ENCODE peak calls at places on chromosome X, in four cellular contexts. W, F, Y and R are unnamed samples.

GRCh38 chrX:138745215-138745614 is 33.7 kb upstream of the FGF13 start:
- DNase-seq in W (peak; percentile 60), F (peak; percentile 62), Y (no peak), R (peak; percentile 28)

GRCh38 chrX:43552166-43552565 is 103.9 kb upstream of the MAOA start:
- DNase-seq in W (no peak), F (no peak), Y (no peak), R (no peak)

GRCh38 chrX:154486052-154486395 is 391 bp downstream of the UBL4A start:
- DNase-seq in W (no peak), F (peak; percentile 7), Y (no peak), R (peak; percentile 49)

GRCh38 chrX:129748265-129748664 is 9.5 kb downstream of the XPNPEP2 start:
- DNase-seq in W (peak; percentile 78), F (peak; percentile 85), Y (no peak), R (peak; percentile 75)

GRCh38 chrX:41085883-41086626 is 810 bp downstream of the USP9X start:
- DNase-seq in W (peak; percentile 42), F (peak; percentile 40), Y (no peak), R (peak; percentile 14)

GRCh38 chrX:2934715-2935363 is 5.7 kb upstream of the ARSD start:
- DNase-seq in W (no peak), F (no peak), Y (no peak), R (no peak)

GRCh38 chrX:85501349-85501748 is 121.9 kb upstream of the POF1B start:
- DNase-seq in W (no peak), F (no peak), Y (no peak), R (no peak)

GRCh38 chrX:123988423-123989116 is 27.1 kb downstream of the STAG2 start:
- DNase-seq in W (no peak), F (no peak), Y (no peak), R (no peak)

GRCh38 chrX:54482839-54483593 is 13.0 kb downstream of the FGD1 start:
- DNase-seq in W (no peak), F (no peak), Y (no peak), R (peak; percentile 63)

DNA sequence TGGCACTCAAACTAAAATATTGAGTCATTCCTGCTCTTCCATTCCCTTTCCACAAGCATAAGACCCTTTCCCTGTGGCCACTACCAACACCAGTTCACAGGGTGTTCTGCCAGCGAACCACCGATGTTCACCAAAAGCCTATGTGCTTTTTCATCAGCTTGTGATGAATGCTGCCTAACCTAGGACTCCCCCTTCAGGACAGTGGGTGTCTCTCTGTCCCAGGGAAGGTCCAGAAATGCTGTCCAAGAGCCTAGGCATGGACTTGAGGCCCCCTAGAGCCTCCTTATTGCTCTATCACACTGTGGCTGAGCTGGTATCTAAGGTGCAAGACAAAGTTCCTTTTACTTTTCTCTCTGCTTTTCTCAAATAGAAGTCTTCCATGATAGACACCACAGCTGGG is 1015.6 kb downstream of the PCDH19 start:
- DNase-seq in W (no peak), F (no peak), Y (no peak), R (no peak)
- TF ChIP-seq CTCF in W (no peak), F (no peak), Y (no peak), R (no peak)

GRCh38 chrX:49058794-49059193 is at the start of gene CCDC120:
- DNase-seq in W (no peak), F (no peak), Y (no peak), R (no peak)
- H3K4me3 ChIP-seq in W (no peak within 1 kb of the TSS), F (no peak within 1 kb of the TSS), Y (no peak within 1 kb of the TSS), R (no peak within 1 kb of the TSS)

GRCh38 chrX:10513974-10514373 is 106.4 kb downstream of the MID1 start:
- DNase-seq in W (no peak), F (no peak), Y (no peak), R (no peak)
- TF ChIP-seq CTCF in W (no peak), F (no peak), Y (no peak), R (no peak)

GRCh38 chrX:10187421-10187820 is 30.6 kb downstream of the CLCN4 start:
- DNase-seq in W (no peak), F (no peak), Y (no peak), R (no peak)
- H3K4me3 ChIP-seq in W (no peak overlapping the region), F (no peak overlapping the region), Y (no peak overlapping the region), R (no peak overlapping the region)

GRCh38 chrX:31420711-31421151 is 348.9 kb upstream of the FTHL17 start:
- DNase-seq in W (peak; percentile 10), F (peak; percentile 24), Y (no peak), R (no peak)

GRCh38 chrX:31420302-31420701 is 348.5 kb upstream of the FTHL17 start:
- DNase-seq in W (no peak), F (no peak), Y (no peak), R (no peak)

GRCh38 chrX:31421441-31421840 is 349.6 kb upstream of the FTHL17 start:
- DNase-seq in W (no peak), F (no peak), Y (no peak), R (no peak)

DNA sequence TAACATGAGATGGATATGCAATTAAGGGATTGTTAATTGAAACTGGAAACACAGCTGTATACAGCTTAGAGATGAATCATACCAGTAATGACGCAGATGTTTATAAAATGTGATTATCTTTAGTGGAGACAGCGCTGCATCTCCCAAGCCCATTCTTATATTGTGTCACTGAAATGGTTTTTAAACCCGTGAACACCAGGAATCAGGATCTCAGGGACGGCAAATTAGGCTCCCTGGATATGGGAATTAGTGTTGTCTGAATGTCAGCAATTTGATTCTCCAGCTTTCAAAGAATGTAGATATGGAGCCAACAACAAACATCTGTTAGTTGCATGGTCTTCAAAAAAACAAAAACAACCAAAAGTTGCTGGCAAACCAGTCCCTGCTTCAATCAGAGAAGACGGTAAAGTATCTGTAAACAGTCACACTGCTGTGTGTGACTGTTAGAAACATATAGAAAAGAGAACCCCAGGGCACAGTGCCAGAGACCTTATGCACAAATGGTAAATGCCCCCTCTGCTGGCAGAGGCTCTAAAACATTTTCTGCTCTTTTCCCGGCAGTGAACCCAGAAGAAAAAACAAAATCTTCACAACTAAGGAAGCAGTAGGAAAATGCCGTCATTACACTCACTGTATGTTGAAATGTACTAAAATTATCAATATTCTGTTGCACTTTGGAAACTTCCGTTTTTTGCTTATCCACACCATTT is 351.9 kb upstream of the FTHL17 start:
- DNase-seq in W (peak; percentile 62), F (peak; percentile 67), Y (no peak), R (peak; percentile 68)
- TF ChIP-seq CTCF in W (peak; percentile 50), F (peak; percentile 43), Y (peak; percentile 30), R (peak; percentile 34)

GRCh38 chrX:151974336-151975227 is at the start of gene GABRE:
- DNase-seq in W (no peak), F (peak; percentile 42), Y (no peak), R (peak; percentile 29)
- H3K4me3 ChIP-seq in W (peak within 1 kb of the TSS; percentile 36), F (peak within 1 kb of the TSS; percentile 66), Y (peak within 1 kb of the TSS; percentile 14), R (peak within 1 kb of the TSS; percentile 65)

GRCh38 chrX:10474510-10474909 is 145.9 kb downstream of the MID1 start:
- DNase-seq in W (no peak), F (no peak), Y (no peak), R (no peak)

GRCh38 chrX:10465254-10465653 is 155.1 kb downstream of the MID1 start:
- DNase-seq in W (no peak), F (no peak), Y (no peak), R (no peak)

GRCh38 chrX:10467793-10468192 is 152.6 kb downstream of the MID1 start:
- DNase-seq in W (peak; percentile 54), F (peak; percentile 39), Y (no peak), R (no peak)

GRCh38 chrX:10471426-10471825 is 149.0 kb downstream of the MID1 start:
- DNase-seq in W (no peak), F (no peak), Y (no peak), R (peak; percentile 46)

DNA sequence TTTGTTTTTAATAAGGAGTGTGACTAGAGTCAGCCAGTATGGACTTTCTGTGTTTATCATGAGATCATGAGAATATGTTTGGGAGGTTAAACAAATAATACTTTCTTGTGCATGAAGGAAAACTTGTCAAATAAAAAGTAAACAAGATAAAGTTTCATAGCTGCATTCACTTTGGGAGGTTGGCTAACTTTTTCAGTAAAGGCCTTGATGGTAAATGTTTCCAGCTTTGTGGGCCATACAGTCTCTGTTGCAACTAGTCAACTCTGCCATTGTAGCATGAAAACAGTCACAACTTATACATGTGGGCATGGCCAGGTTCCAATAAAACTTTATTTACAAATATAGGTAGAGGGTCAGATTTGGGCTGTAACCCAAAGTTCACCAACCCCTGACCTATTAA is 150.4 kb downstream of the MID1 start:
- DNase-seq in W (peak; percentile 10), F (peak; percentile 28), Y (no peak), R (no peak)
- TF ChIP-seq CTCF in W (no peak), F (no peak), Y (no peak), R (no peak)

GRCh38 chrX:149540621-149541520 is at the start of gene EOLA1:
- DNase-seq in W (peak; percentile 98), F (peak; percentile 95), Y (peak; percentile 93), R (peak; percentile 93)

GRCh38 chrX:149539283-149540132 is 1.3 kb upstream of the EOLA1 start:
- DNase-seq in W (peak; percentile 90), F (peak; percentile 94), Y (peak; percentile 30), R (peak; percentile 92)

GRCh38 chrX:149540133-149540620 is 635 bp upstream of the EOLA1 start:
- DNase-seq in W (peak; percentile 84), F (peak; percentile 90), Y (no peak), R (peak; percentile 80)

GRCh38 chrX:149541521-149542047 is 772 bp downstream of the EOLA1 start:
- DNase-seq in W (no peak), F (peak; percentile 2), Y (no peak), R (peak; percentile 17)
- H3K4me3 ChIP-seq in W (peak overlapping the region; percentile 79), F (peak overlapping the region; percentile 78), Y (peak overlapping the region; percentile 97), R (peak overlapping the region; percentile 78)

GRCh38 chrX:112367065-112367464 is 284.5 kb upstream of the TRPC5 start:
- DNase-seq in W (no peak), F (no peak), Y (no peak), R (no peak)

GRCh38 chrX:112368371-112368770 is 285.8 kb upstream of the TRPC5 start:
- DNase-seq in W (no peak), F (no peak), Y (no peak), R (no peak)
- TF ChIP-seq CTCF in W (peak; percentile 31), F (no peak), Y (peak; percentile 43), R (peak; percentile 11)